ENCODE peak calls at places on chromosomes 3 and 15, in seven cellular contexts. H is A549, B is cardiac muscle cell, A is NCI-H1930, K is T-helper 17 cell, U is NCI-H1417, R is COR-L47. X is an unnamed sample.

GRCh38 chr15:62275818-62276217 is 110.7 kb upstream of the C2CD4B start:
- DNase-seq in H (peak), B (no peak), A (no peak), K (no peak), U (no peak), R (no peak), X (no peak)

GRCh38 chr3:112128843-112129727 is 4.0 kb downstream of the GCSAM start:
- DNase-seq in H (peak), B (no peak), A (no peak), K (peak), U (peak), R (no peak), X (no peak)

GRCh38 chr15:79981861-79982455 is 11.0 kb upstream of the BCL2A1 start:
- DNase-seq in H (no peak), B (no peak), A (no peak), K (no peak), U (peak), R (no peak), X (no peak)

GRCh38 chr3:47646362-47646761 is 67.7 kb upstream of the CSPG5 start:
- DNase-seq in H (no peak), B (no peak), A (no peak), K (no peak), U (peak), R (no peak), X (no peak)

GRCh38 chr3:27357665-27358258 is 11.4 kb downstream of the NEK10 start:
- DNase-seq in H (peak), B (peak), A (peak), K (peak), U (peak), R (no peak), X (peak)

GRCh38 chr3:155743616-155744015 is 1.3 kb downstream of the PLCH1 start:
- DNase-seq in H (no peak), B (no peak), A (no peak), K (no peak), U (peak), R (no peak), X (no peak)

GRCh38 chr3:175988401-175988800 is 1129.3 kb downstream of the NAALADL2 start:
- DNase-seq in H (no peak), B (no peak), A (no peak), K (no peak), U (no peak), R (no peak), X (no peak)

GRCh38 chr15:51160484-51160883 is 65.8 kb upstream of the TNFAIP8L3 start:
- DNase-seq in H (no peak), B (no peak), A (no peak), K (no peak), U (no peak), R (no peak), X (no peak)

GRCh38 chr3:44920081-44920480 is 45.7 kb downstream of the TGM4 start:
- DNase-seq in H (no peak), B (no peak), A (no peak), K (no peak), U (no peak), R (no peak), X (no peak)

GRCh38 chr3:169615833-169616232 is 47.7 kb downstream of the MECOM start:
- DNase-seq in H (no peak), B (no peak), A (no peak), K (no peak), U (no peak), R (no peak), X (no peak)

GRCh38 chr3:197942956-197943556 is 6.9 kb upstream of the RPL35A start:
- DNase-seq in H (peak), B (peak), A (no peak), K (no peak), U (peak), R (no peak), X (no peak)

GRCh38 chr3:171972965-171973364 is 66.4 kb upstream of the FNDC3B start:
- DNase-seq in H (no peak), B (no peak), A (no peak), K (no peak), U (no peak), R (no peak), X (no peak)

GRCh38 chr3:41932511-41932910 is 29.4 kb downstream of the ULK4 start:
- DNase-seq in H (no peak), B (no peak), A (no peak), K (no peak), U (no peak), R (no peak), X (no peak)

GRCh38 chr3:150242220-150242938 is 165.7 kb upstream of the TSC22D2 start:
- DNase-seq in H (no peak), B (no peak), A (peak), K (no peak), U (peak), R (no peak), X (no peak)

GRCh38 chr15:63969652-63970421 is 76.4 kb downstream of the DAPK2 start:
- DNase-seq in H (no peak), B (no peak), A (no peak), K (no peak), U (no peak), R (no peak), X (no peak)

GRCh38 chr15:83657549-83657948 is 3.6 kb downstream of the ADAMTSL3 start:
- DNase-seq in H (peak), B (no peak), A (no peak), K (no peak), U (no peak), R (no peak), X (no peak)

GRCh38 chr15:50675524-50676144 is 11.0 kb downstream of the TRPM7 start:
- DNase-seq in H (peak), B (no peak), A (no peak), K (no peak), U (peak), R (no peak), X (no peak)

GRCh38 chr3:128068156-128068620 is 16.0 kb downstream of the SEC61A1 start:
- DNase-seq in H (peak), B (peak), A (no peak), K (no peak), U (peak), R (peak), X (no peak)

GRCh38 chr3:19866751-19867347 is 67.2 kb downstream of the EFHB start:
- DNase-seq in H (peak), B (peak), A (peak), K (no peak), U (peak), R (peak), X (no peak)

GRCh38 chr3:13451301-13451673 is 28.8 kb upstream of the HDAC11 start:
- DNase-seq in H (peak), B (no peak), A (no peak), K (peak), U (no peak), R (no peak), X (no peak)

GRCh38 chr3:13111874-13112520 is 38.8 kb upstream of the IQSEC1 start:
- DNase-seq in H (no peak), B (no peak), A (no peak), K (no peak), U (peak), R (no peak), X (no peak)

GRCh38 chr15:80160570-80161156 is 7.9 kb downstream of the FAH start:
- DNase-seq in H (peak), B (peak), A (no peak), K (no peak), U (no peak), R (no peak), X (no peak)

GRCh38 chr15:41018534-41018933 is 65.3 kb downstream of the CHAC1 start:
- DNase-seq in H (peak), B (peak), A (no peak), K (no peak), U (no peak), R (no peak), X (no peak)

GRCh38 chr15:41777421-41777973 is 3.2 kb downstream of the MAPKBP1 start:
- DNase-seq in H (no peak), B (no peak), A (no peak), K (no peak), U (no peak), R (no peak), X (no peak)

GRCh38 chr15:24916305-24917009 is 38.3 kb upstream of the SNRPN start:
- DNase-seq in H (no peak), B (no peak), A (no peak), K (no peak), U (no peak), R (no peak), X (no peak)

GRCh38 chr3:171954644-171955365 is 84.6 kb upstream of the FNDC3B start:
- DNase-seq in H (no peak), B (no peak), A (no peak), K (no peak), U (peak), R (no peak), X (no peak)

GRCh38 chr3:14598143-14598569 is 53.4 kb upstream of the CCDC174 start:
- DNase-seq in H (peak), B (peak), A (no peak), K (no peak), U (peak), R (peak), X (no peak)

GRCh38 chr3:126979076-126979628 is 3.8 kb upstream of the PLXNA1 start:
- DNase-seq in H (no peak), B (no peak), A (no peak), K (no peak), U (no peak), R (no peak), X (no peak)

GRCh38 chr3:38308456-38308855 is 26.4 kb downstream of the SLC22A14 start:
- DNase-seq in H (no peak), B (no peak), A (no peak), K (no peak), U (no peak), R (no peak), X (no peak)

GRCh38 chr3:170762081-170762480 is 107.9 kb downstream of the RPL22L1 start:
- DNase-seq in H (no peak), B (no peak), A (no peak), K (no peak), U (no peak), R (no peak), X (no peak)

GRCh38 chr15:63833246-63833696 is 477 bp downstream of the HERC1 start:
- DNase-seq in H (no peak), B (peak), A (no peak), K (no peak), U (peak), R (no peak), X (peak)

GRCh38 chr3:55885721-55886120 is 398.6 kb upstream of the WNT5A start:
- DNase-seq in H (no peak), B (no peak), A (no peak), K (no peak), U (peak), R (no peak), X (no peak)

GRCh38 chr15:82995938-82996337 is 9.9 kb downstream of the RAMAC start:
- DNase-seq in H (no peak), B (no peak), A (peak), K (no peak), U (no peak), R (no peak), X (no peak)

GRCh38 chr3:152269423-152270144 is 855 bp downstream of the MBNL1 start:
- DNase-seq in H (peak), B (peak), A (no peak), K (peak), U (peak), R (peak), X (peak)

GRCh38 chr15:29566914-29567313 is 255.4 kb downstream of the TJP1 start:
- DNase-seq in H (no peak), B (no peak), A (no peak), K (no peak), U (peak), R (peak), X (no peak)

GRCh38 chr3:40387001-40387894 is at the start of gene ENTPD3:
- DNase-seq in H (no peak), B (peak), A (no peak), K (peak), U (peak), R (peak), X (peak)

GRCh38 chr15:101446527-101447167 is 42.9 kb downstream of the PCSK6 start:
- DNase-seq in H (no peak), B (no peak), A (no peak), K (no peak), U (no peak), R (no peak), X (no peak)

GRCh38 chr15:70147778-70148177 is 50.1 kb upstream of the TLE3 start:
- DNase-seq in H (no peak), B (no peak), A (no peak), K (no peak), U (no peak), R (no peak), X (no peak)

GRCh38 chr3:173939319-173939718 is 541.8 kb downstream of the NLGN1 start:
- DNase-seq in H (no peak), B (no peak), A (no peak), K (no peak), U (peak), R (no peak), X (no peak)

X was measured in effector CD8-positive, alpha-beta T cell.